ENCODE peak calls at places on chromosomes 4 and X, in six cellular contexts. L, S, A, C, M and F are unnamed samples.
A peak's percentile ranks its signal among the peaks of the same experiment; 100 is the strongest.

GRCh38 chrX:17567821-17568220 is 169.5 kb upstream of the SCML1 start:
- DNase-seq in L (no peak), S (no peak), A (no peak), C (no peak), M (no peak), F (no peak)

GRCh38 chrX:29634516-29634915 is 580.8 kb upstream of the MAGEB2 start:
- DNase-seq in L (no peak), S (no peak), A (no peak), C (no peak), M (no peak), F (no peak)

GRCh38 chr4:121875663-121876062 is 5.4 kb upstream of the BBS7 start:
- DNase-seq in L (no peak), S (no peak), A (no peak), C (no peak), M (no peak), F (no peak)

GRCh38 chr4:95014068-95014467 is 256.3 kb downstream of the BMPR1B start:
- DNase-seq in L (no peak), S (no peak), A (no peak), C (no peak), M (no peak), F (no peak)

GRCh38 chrX:19991350-19991718 is 473 bp upstream of the BCLAF3 start:
- DNase-seq in L (no peak), S (no peak), A (no peak), C (no peak), M (no peak), F (no peak)

GRCh38 chr4:1201851-1202525 is 29.6 kb upstream of the SPON2 start:
- DNase-seq in L (peak; percentile 35), S (peak; percentile 65), A (no peak), C (peak; percentile 53), M (no peak), F (peak; percentile 85)

GRCh38 chr4:40924096-40924792 is 174.5 kb downstream of the NSUN7 start:
- DNase-seq in L (peak; percentile 63), S (peak; percentile 12), A (peak; percentile 32), C (peak; percentile 53), M (peak; percentile 58), F (peak; percentile 69)

GRCh38 chr4:122855491-122855890 is 28.9 kb downstream of the FGF2 start:
- DNase-seq in L (no peak), S (no peak), A (no peak), C (no peak), M (no peak), F (no peak)

GRCh38 chrX:150848914-150849365 is 49.5 kb downstream of the CD99L2 start:
- DNase-seq in L (peak; percentile 73), S (no peak), A (no peak), C (no peak), M (peak; percentile 97), F (peak; percentile 75)

GRCh38 chrX:153539979-153540358 is 22.5 kb downstream of the ATP2B3 start:
- DNase-seq in L (no peak), S (no peak), A (no peak), C (no peak), M (no peak), F (no peak)

GRCh38 chr4:39541987-39542632 is 14.9 kb upstream of the UGDH start:
- DNase-seq in L (no peak), S (no peak), A (no peak), C (no peak), M (peak; percentile 40), F (no peak)

GRCh38 chr4:100149190-100149589 is 41.1 kb downstream of the DDIT4L start:
- DNase-seq in L (no peak), S (no peak), A (no peak), C (no peak), M (no peak), F (no peak)

GRCh38 chr4:147924604-147925412 is 192.9 kb downstream of the ARHGAP10 start:
- DNase-seq in L (peak; percentile 30), S (no peak), A (no peak), C (no peak), M (peak; percentile 30), F (no peak)

GRCh38 chr4:169207436-169208089 is 63.2 kb downstream of the SH3RF1 start:
- DNase-seq in L (no peak), S (no peak), A (no peak), C (no peak), M (no peak), F (no peak)

GRCh38 chrX:50483283-50483682 is 12.7 kb upstream of the DGKK start:
- DNase-seq in L (no peak), S (no peak), A (no peak), C (no peak), M (no peak), F (no peak)

GRCh38 chrX:7272301-7272700 is 124.3 kb upstream of the PUDP start:
- DNase-seq in L (no peak), S (no peak), A (no peak), C (no peak), M (no peak), F (no peak)

GRCh38 chr4:179941911-179942310 is 2301.3 kb upstream of the TENM3 start:
- DNase-seq in L (no peak), S (no peak), A (no peak), C (no peak), M (no peak), F (no peak)

GRCh38 chrX:912677-913076 is 282.1 kb downstream of the SHOX start:
- DNase-seq in L (no peak), S (no peak), A (no peak), C (no peak), M (no peak), F (no peak)

GRCh38 chrX:66717926-66718325 is 79.0 kb upstream of the EDA2R start:
- DNase-seq in L (no peak), S (no peak), A (no peak), C (no peak), M (no peak), F (no peak)

GRCh38 chr4:14897217-14897616 is 105.1 kb upstream of the CPEB2 start:
- DNase-seq in L (no peak), S (no peak), A (no peak), C (no peak), M (peak; percentile 50), F (peak; percentile 63)

GRCh38 chr4:74374561-74375327 is 9.8 kb downstream of the EREG start:
- DNase-seq in L (no peak), S (no peak), A (peak; percentile 89), C (no peak), M (peak; percentile 95), F (peak; percentile 82)

GRCh38 chr4:74376888-74377483 is 12.0 kb downstream of the EREG start:
- DNase-seq in L (no peak), S (no peak), A (no peak), C (no peak), M (peak; percentile 67), F (no peak)

GRCh38 chr4:74374128-74374527 is 9.2 kb downstream of the EREG start:
- DNase-seq in L (no peak), S (no peak), A (no peak), C (no peak), M (no peak), F (no peak)

GRCh38 chr4:74377714-74378113 is 12.8 kb downstream of the EREG start:
- DNase-seq in L (no peak), S (no peak), A (no peak), C (no peak), M (no peak), F (no peak)

GRCh38 chr4:74375824-74376426 is 11.0 kb downstream of the EREG start:
- DNase-seq in L (no peak), S (no peak), A (no peak), C (no peak), M (no peak), F (no peak)
- H3K27ac ChIP-seq in L (no peak overlapping the region), S (no peak overlapping the region), A (peak overlapping the region; percentile 94), C (no peak overlapping the region), M (peak overlapping the region; percentile 87), F (no peak overlapping the region)

GRCh38 chrX:133375558-133376340 is 39.5 kb downstream of the GPC4 start:
- DNase-seq in L (peak; percentile 29), S (no peak), A (no peak), C (no peak), M (no peak), F (no peak)

GRCh38 chrX:133384454-133384853 is 30.8 kb downstream of the GPC4 start:
- DNase-seq in L (no peak), S (no peak), A (no peak), C (no peak), M (no peak), F (no peak)

GRCh38 chrX:133376422-133376821 is 38.9 kb downstream of the GPC4 start:
- DNase-seq in L (no peak), S (no peak), A (no peak), C (no peak), M (no peak), F (no peak)

DNA sequence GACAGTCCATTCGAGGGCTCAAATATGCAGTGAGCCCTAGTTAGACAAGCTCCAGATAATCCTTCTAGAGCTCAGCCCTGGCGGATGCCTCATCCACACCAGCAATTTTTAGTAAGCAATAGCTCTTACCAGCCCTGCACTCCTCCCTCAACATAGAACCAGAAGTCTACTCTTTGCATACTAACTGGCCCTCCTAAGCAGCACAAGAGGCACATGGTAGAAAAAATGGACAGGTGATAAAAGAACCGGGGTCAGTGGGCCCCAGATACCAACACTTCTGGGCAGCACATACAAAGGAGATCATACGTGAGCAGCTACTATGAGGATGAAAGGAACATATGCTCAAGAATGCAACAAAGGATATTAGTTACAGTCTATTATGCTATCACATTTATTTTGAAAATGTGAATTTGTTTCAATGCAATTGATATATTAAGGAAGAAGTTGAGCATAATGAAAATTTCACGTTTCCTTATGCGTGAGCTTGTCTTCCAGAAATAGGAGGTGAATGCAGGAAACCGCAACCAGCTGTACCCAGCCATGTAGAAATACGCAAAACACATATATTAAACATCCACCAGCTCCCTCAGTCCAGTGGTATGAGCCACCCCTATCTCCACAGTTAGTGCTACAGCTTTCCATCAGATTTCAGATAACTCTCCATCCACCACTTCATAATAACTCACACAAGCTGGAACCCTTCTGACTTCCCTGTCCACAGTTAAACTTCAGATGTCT is 34.2 kb downstream of the GPC4 start:
- DNase-seq in L (no peak), S (no peak), A (no peak), C (no peak), M (no peak), F (no peak)
- H3K4me1 ChIP-seq in L (peaks cover 23% of the 10 kb centered on the region), S (no peaks in the 10 kb centered on the region), A (no peaks in the 10 kb centered on the region), C (peaks cover 7% of the 10 kb centered on the region), M (no peaks in the 10 kb centered on the region), F (no peaks in the 10 kb centered on the region)

DNA sequence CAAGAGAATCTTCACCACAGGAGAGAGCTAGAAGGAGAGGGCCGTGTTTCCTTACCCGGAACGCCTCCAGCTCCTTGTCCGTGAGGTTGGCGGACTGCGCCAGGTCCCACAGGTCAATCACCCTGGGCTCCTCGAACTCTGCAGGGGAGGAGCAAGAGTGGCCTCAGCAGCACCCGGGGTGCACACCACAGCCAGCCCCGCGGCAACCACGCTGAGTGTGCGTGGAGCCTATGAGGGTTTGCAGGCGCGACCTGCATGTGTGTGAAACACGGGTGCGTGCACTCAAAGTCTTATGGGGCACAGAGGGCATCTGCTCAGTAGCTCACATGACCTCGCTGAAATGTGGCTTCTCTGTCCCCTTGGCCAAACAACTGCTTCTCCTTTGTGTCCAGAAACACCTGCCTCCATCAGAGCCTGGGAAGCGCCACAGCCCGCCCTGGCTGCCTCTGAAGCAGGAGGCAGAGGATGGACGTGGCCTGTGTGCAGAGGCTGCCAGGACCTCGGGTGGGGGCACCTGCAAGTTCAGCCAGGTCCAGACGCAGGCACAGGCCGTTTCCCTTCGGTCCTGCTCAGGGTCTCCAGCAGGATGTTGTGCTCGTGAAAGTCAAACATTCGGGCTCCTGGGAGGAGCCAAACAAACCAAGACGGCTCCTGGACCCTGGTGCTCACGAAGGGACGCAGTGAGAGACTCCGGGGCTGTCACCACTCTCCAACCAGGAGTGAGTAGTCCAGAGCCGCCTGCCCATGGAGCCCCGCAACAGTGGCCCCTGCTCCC is 16.0 kb downstream of the LRPAP1 start:
- DNase-seq in L (no peak), S (no peak), A (no peak), C (no peak), M (no peak), F (peak; percentile 66)
- TF ChIP-seq POLR2A in L (no peak), S (peak; percentile 41), A (no peak), C (no peak), M (no peak), F (no peak)

GRCh38 chr4:87036713-87037112 is 101.9 kb downstream of the AFF1 start:
- DNase-seq in L (no peak), S (no peak), A (no peak), C (no peak), M (no peak), F (no peak)
- H3K27ac ChIP-seq in L (no peak overlapping the region), S (no peak overlapping the region), A (no peak overlapping the region), C (peak overlapping the region; percentile 15), M (no peak overlapping the region), F (peak overlapping the region; percentile 76)